ENCODE peak calls at places on chromosomes 6 and 20, in seven cellular contexts. D, O, S, J, R, N and W are unnamed samples.

GRCh38 chr6:146913842-146914562 is 290.2 kb upstream of the STXBP5 start:
- DNase-seq in D (peak), O (peak), S (peak), J (peak), R (peak), N (peak), W (peak)

GRCh38 chr6:110357696-110358535 is at the start of gene METTL24:
- DNase-seq in D (no peak), O (no peak), S (no peak), J (no peak), R (peak), N (no peak), W (no peak)

GRCh38 chr6:51292659-51293058 is 474.0 kb downstream of the TFAP2B start:
- DNase-seq in D (peak), O (no peak), S (no peak), J (no peak), R (no peak), N (no peak), W (no peak)

GRCh38 chr20:35952480-35953410 is 1.6 kb downstream of the SCAND1 start:
- DNase-seq in D (no peak), O (peak), S (no peak), J (peak), R (no peak), N (peak), W (no peak)

GRCh38 chr6:150617496-150618460 is 18.1 kb downstream of the PLEKHG1 start:
- DNase-seq in D (no peak), O (no peak), S (no peak), J (no peak), R (peak), N (no peak), W (no peak)

GRCh38 chr20:61694666-61695065 is 371.0 kb downstream of the TAF4 start:
- DNase-seq in D (no peak), O (no peak), S (no peak), J (no peak), R (no peak), N (no peak), W (no peak)

GRCh38 chr6:29702519-29703103 is 20.6 kb upstream of the HLA-F start:
- DNase-seq in D (no peak), O (peak), S (no peak), J (peak), R (peak), N (no peak), W (no peak)

GRCh38 chr20:37821691-37822655 is 81.0 kb upstream of the VSTM2L start:
- DNase-seq in D (peak), O (no peak), S (no peak), J (peak), R (no peak), N (peak), W (peak)

GRCh38 chr6:16064687-16065086 is 64.2 kb upstream of the MYLIP start:
- DNase-seq in D (no peak), O (no peak), S (no peak), J (no peak), R (peak), N (no peak), W (no peak)

GRCh38 chr6:133184798-133185380 is 56.3 kb upstream of the EYA4 start:
- DNase-seq in D (no peak), O (peak), S (no peak), J (peak), R (no peak), N (peak), W (no peak)

GRCh38 chr20:20680991-20681508 is 31.4 kb downstream of the RALGAPA2 start:
- DNase-seq in D (no peak), O (no peak), S (no peak), J (no peak), R (no peak), N (no peak), W (no peak)

GRCh38 chr20:34736106-34736505 is 32.0 kb downstream of the TP53INP2 start:
- DNase-seq in D (no peak), O (no peak), S (no peak), J (no peak), R (no peak), N (no peak), W (no peak)

GRCh38 chr6:149593443-149593842 is 27.3 kb downstream of the GINM1 start:
- DNase-seq in D (no peak), O (no peak), S (no peak), J (no peak), R (no peak), N (no peak), W (no peak)

GRCh38 chr20:57030611-57031600 is 235.5 kb downstream of the BMP7 start:
- DNase-seq in D (no peak), O (no peak), S (no peak), J (peak), R (no peak), N (no peak), W (peak)

GRCh38 chr20:29326376-29327070 is 1930.9 kb upstream of the DEFB115 start:
- DNase-seq in D (no peak), O (no peak), S (no peak), J (no peak), R (no peak), N (no peak), W (no peak)

GRCh38 chr6:2848851-2849250 is 7.2 kb upstream of the SERPINB1 start:
- DNase-seq in D (no peak), O (no peak), S (no peak), J (no peak), R (no peak), N (no peak), W (no peak)

GRCh38 chr6:129490551-129491245 is 219.3 kb downstream of the ARHGAP18 start:
- DNase-seq in D (peak), O (peak), S (no peak), J (peak), R (no peak), N (peak), W (peak)

GRCh38 chr20:7272512-7272911 is 505.0 kb downstream of the BMP2 start:
- DNase-seq in D (no peak), O (no peak), S (no peak), J (no peak), R (no peak), N (no peak), W (no peak)

GRCh38 chr6:97186416-97186999 is 96.5 kb downstream of the MMS22L start:
- DNase-seq in D (peak), O (peak), S (peak), J (peak), R (peak), N (peak), W (no peak)

GRCh38 chr6:91477688-91478087 is 890.8 kb upstream of the MAP3K7 start:
- DNase-seq in D (no peak), O (no peak), S (no peak), J (no peak), R (no peak), N (no peak), W (no peak)

GRCh38 chr6:100618349-100618671 is 153.6 kb upstream of the SIM1 start:
- DNase-seq in D (no peak), O (no peak), S (no peak), J (no peak), R (no peak), N (no peak), W (no peak)

GRCh38 chr20:33545763-33546162 is 55.9 kb downstream of the CBFA2T2 start:
- DNase-seq in D (no peak), O (no peak), S (no peak), J (no peak), R (no peak), N (no peak), W (no peak)

GRCh38 chr20:24149175-24149574 is 160.6 kb upstream of the GGTLC1 start:
- DNase-seq in D (no peak), O (peak), S (no peak), J (no peak), R (no peak), N (no peak), W (no peak)

GRCh38 chr6:2531426-2532208 is 219.1 kb downstream of the MYLK4 start:
- DNase-seq in D (peak), O (no peak), S (no peak), J (peak), R (no peak), N (peak), W (peak)

GRCh38 chr6:138267971-138268895 is 49.9 kb upstream of the PBOV1 start:
- DNase-seq in D (no peak), O (no peak), S (no peak), J (no peak), R (no peak), N (no peak), W (no peak)
- TF ChIP-seq CTCF in D (no peak), O (no peak), S (no peak), J (no peak), R (no peak), N (no peak), W (no peak)

DNA sequence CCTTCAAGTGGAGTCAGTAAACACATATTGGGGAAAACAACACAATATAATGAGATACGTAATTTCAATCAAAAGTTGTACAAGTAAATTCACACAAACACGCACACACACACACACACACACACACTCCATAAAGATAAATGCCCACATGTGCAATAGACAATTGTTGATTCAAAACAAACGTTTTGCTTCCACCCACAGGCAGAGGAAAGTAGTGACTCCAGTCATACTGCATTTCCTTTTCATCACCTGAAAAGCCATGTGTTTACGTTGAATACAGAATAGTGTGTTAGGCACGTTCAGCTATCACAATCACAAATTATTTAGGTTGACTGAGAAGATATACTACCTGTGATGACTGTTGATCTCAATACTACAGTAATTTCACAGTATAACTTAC is 443.8 kb upstream of the MANEA start:
- DNase-seq in D (peak), O (peak), S (no peak), J (no peak), R (peak), N (peak), W (no peak)
- TF ChIP-seq CTCF in D (peak), O (no peak), S (no peak), J (peak), R (no peak), N (no peak), W (no peak)

GRCh38 chr6:44113396-44113795 is 13.9 kb downstream of the MRPL14 start:
- DNase-seq in D (no peak), O (no peak), S (no peak), J (no peak), R (no peak), N (no peak), W (no peak)
- TF ChIP-seq CTCF in D (peak), O (no peak), S (no peak), J (peak), R (peak), N (no peak), W (no peak)

DNA sequence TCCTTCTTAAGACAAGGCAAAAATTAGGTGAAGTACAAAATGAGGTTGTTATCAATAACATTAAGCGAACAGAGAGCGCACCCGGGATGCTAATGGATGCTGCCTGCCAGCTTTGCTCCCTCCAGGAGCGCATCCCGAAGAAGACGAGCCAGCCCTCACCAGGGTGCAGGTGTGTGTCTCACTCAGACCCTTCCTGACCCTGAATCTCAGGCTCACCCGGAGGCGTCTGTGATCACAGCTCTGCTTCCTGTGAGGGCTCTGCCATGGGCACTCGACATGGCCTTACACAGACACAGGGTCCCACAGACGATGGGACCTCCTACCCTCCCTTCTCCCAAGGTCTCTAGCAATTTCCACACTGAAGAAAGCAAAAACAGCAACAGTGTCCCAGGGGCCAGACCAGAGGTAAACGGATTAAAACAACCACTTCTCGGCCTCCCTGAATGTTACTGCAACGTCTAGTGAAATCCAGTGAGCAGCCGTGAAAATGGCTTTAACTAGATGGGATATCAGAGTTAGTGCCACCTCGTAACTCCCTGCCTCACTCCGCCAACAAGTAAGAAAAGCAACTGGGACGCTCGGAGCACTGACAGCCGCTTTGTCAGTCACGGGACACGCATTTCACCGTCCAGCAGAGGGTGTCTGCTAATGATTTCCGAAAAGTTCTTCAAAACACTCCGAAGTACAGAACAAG is 11.7 kb downstream of the ZBTB46 start:
- DNase-seq in D (no peak), O (peak), S (no peak), J (peak), R (no peak), N (peak), W (no peak)
- TF ChIP-seq CTCF in D (peak), O (peak), S (no peak), J (peak), R (no peak), N (peak), W (peak)

GRCh38 chr6:44642345-44642744 is 254.8 kb downstream of the CDC5L start:
- DNase-seq in D (no peak), O (no peak), S (no peak), J (no peak), R (no peak), N (no peak), W (no peak)

GRCh38 chr6:44646355-44646754 is 258.8 kb downstream of the CDC5L start:
- DNase-seq in D (no peak), O (no peak), S (peak), J (peak), R (no peak), N (no peak), W (no peak)

GRCh38 chr6:44642870-44643522 is 255.5 kb downstream of the CDC5L start:
- DNase-seq in D (no peak), O (peak), S (no peak), J (peak), R (no peak), N (no peak), W (no peak)

GRCh38 chr6:44641344-44641743 is 253.8 kb downstream of the CDC5L start:
- DNase-seq in D (peak), O (no peak), S (no peak), J (no peak), R (no peak), N (no peak), W (no peak)

GRCh38 chr6:44645276-44645675 is 257.8 kb downstream of the CDC5L start:
- DNase-seq in D (no peak), O (peak), S (no peak), J (peak), R (no peak), N (no peak), W (no peak)
- TF ChIP-seq CTCF in D (peak), O (no peak), S (no peak), J (no peak), R (no peak), N (no peak), W (peak)